ENCODE peak calls at places on chromosomes 5 and 9, in ten cellular contexts. One of them, this sample, is unnamed. For H3K4me1, the result is how much of the 10 kb centered on the place peaks cover.

GRCh38 chr5:138661342-138661975 is 86.3 kb upstream of the HSPA9 start:
- DNase-seq in gastrocnemius medialis: no peak
- DNase-seq in kidney: peak
- DNase-seq in MM.1S: no peak
- DNase-seq in Peyer's patch: no peak
- DNase-seq in lung: no peak
- DNase-seq in upper lobe of right lung: no peak
- DNase-seq in PC-3: no peak
- DNase-seq in vagina: no peak
- DNase-seq in endodermal cell: no peak
- DNase-seq in this sample: no peak

GRCh38 chr5:113489299-113489698 is 1.0 kb upstream of the MCC start:
- DNase-seq in vagina: no peak
- DNase-seq in MM.1S: peak
- DNase-seq in endodermal cell: no peak
- DNase-seq in upper lobe of right lung: no peak
- DNase-seq in kidney: no peak
- DNase-seq in PC-3: peak
- DNase-seq in Peyer's patch: no peak
- DNase-seq in gastrocnemius medialis: peak
- DNase-seq in lung: peak
- DNase-seq in this sample: no peak

GRCh38 chr5:144092510-144092909 is 77.9 kb downstream of the YIPF5 start:
- DNase-seq in lung: no peak
- DNase-seq in Peyer's patch: no peak
- DNase-seq in vagina: no peak
- DNase-seq in MM.1S: no peak
- DNase-seq in gastrocnemius medialis: no peak
- DNase-seq in upper lobe of right lung: no peak
- DNase-seq in kidney: no peak
- DNase-seq in PC-3: peak
- DNase-seq in endodermal cell: no peak
- DNase-seq in this sample: no peak

GRCh38 chr5:1174122-1174936 is 27.1 kb upstream of the SLC6A19 start:
- DNase-seq in endodermal cell: peak
- DNase-seq in upper lobe of right lung: peak
- DNase-seq in gastrocnemius medialis: peak
- DNase-seq in kidney: peak
- DNase-seq in vagina: no peak
- DNase-seq in MM.1S: peak
- DNase-seq in Peyer's patch: no peak
- DNase-seq in lung: peak
- DNase-seq in PC-3: peak
- DNase-seq in this sample: peak

GRCh38 chr9:88198346-88198807 is 60.1 kb upstream of the SPATA31C2 start:
- DNase-seq in endodermal cell: no peak
- DNase-seq in MM.1S: no peak
- DNase-seq in upper lobe of right lung: no peak
- DNase-seq in kidney: no peak
- DNase-seq in Peyer's patch: no peak
- DNase-seq in lung: no peak
- DNase-seq in vagina: no peak
- DNase-seq in gastrocnemius medialis: no peak
- DNase-seq in PC-3: peak
- DNase-seq in this sample: no peak

GRCh38 chr5:133707629-133708028 is 95.3 kb upstream of the FSTL4 start:
- DNase-seq in MM.1S: no peak
- DNase-seq in kidney: no peak
- DNase-seq in vagina: peak
- DNase-seq in PC-3: no peak
- DNase-seq in lung: no peak
- DNase-seq in endodermal cell: peak
- DNase-seq in gastrocnemius medialis: no peak
- DNase-seq in Peyer's patch: no peak
- DNase-seq in upper lobe of right lung: no peak
- DNase-seq in this sample: no peak

GRCh38 chr5:156201793-156202388 is 125.1 kb upstream of the SGCD start:
- DNase-seq in endodermal cell: no peak
- DNase-seq in lung: no peak
- DNase-seq in gastrocnemius medialis: no peak
- DNase-seq in kidney: no peak
- DNase-seq in PC-3: no peak
- DNase-seq in MM.1S: no peak
- DNase-seq in Peyer's patch: no peak
- DNase-seq in upper lobe of right lung: no peak
- DNase-seq in vagina: no peak
- DNase-seq in this sample: peak

GRCh38 chr5:118247468-118247867 is 740.9 kb downstream of the DTWD2 start:
- DNase-seq in gastrocnemius medialis: no peak
- DNase-seq in PC-3: no peak
- DNase-seq in upper lobe of right lung: no peak
- DNase-seq in vagina: no peak
- DNase-seq in MM.1S: peak
- DNase-seq in Peyer's patch: no peak
- DNase-seq in lung: no peak
- DNase-seq in endodermal cell: no peak
- DNase-seq in kidney: no peak
- DNase-seq in this sample: no peak

GRCh38 chr5:39906146-39906545 is 481.4 kb upstream of the DAB2 start:
- DNase-seq in endodermal cell: no peak
- DNase-seq in kidney: no peak
- DNase-seq in PC-3: peak
- DNase-seq in Peyer's patch: no peak
- DNase-seq in lung: no peak
- DNase-seq in vagina: no peak
- DNase-seq in gastrocnemius medialis: no peak
- DNase-seq in upper lobe of right lung: no peak
- DNase-seq in MM.1S: peak
- DNase-seq in this sample: no peak

GRCh38 chr5:103117471-103117991 is 2.4 kb downstream of the GIN1 start:
- DNase-seq in gastrocnemius medialis: no peak
- DNase-seq in Peyer's patch: no peak
- DNase-seq in lung: no peak
- DNase-seq in PC-3: no peak
- DNase-seq in MM.1S: peak
- DNase-seq in upper lobe of right lung: no peak
- DNase-seq in kidney: no peak
- DNase-seq in vagina: no peak
- DNase-seq in endodermal cell: no peak
- DNase-seq in this sample: no peak

GRCh38 chr5:93395891-93396465 is 185.0 kb downstream of the NR2F1-AS1 start:
- DNase-seq in endodermal cell: no peak
- DNase-seq in gastrocnemius medialis: no peak
- DNase-seq in kidney: no peak
- DNase-seq in PC-3: no peak
- DNase-seq in lung: no peak
- DNase-seq in Peyer's patch: no peak
- DNase-seq in vagina: no peak
- DNase-seq in MM.1S: no peak
- DNase-seq in upper lobe of right lung: no peak
- DNase-seq in this sample: no peak

DNA sequence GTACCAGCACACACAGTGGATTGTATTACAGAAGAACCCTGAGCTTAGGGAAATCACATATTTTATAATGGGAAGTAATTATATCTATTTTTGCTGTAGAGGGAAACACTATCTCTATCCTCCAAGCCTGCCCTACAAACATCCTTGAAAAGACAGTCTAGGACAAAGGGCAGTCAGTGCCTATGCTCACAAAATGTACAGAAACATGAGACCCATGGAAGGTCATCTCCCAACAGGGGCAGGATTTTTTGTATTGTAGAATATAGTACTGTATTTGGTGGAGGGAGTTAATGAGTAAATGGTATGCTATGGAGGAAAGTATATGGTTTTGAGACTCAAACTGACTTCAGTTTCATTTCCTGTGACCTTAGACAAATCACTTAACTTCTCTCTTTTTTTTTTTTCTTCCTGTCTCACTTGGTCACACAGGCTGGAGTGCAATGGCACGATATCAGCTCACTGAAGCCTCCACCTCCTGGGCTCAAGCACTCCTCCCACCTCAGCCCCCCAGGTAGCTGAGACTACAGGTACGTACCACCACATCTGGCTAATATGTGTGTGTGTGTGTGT is 5.8 kb upstream of the RAB14 start:
- DNase-seq in upper lobe of right lung: no peak
- DNase-seq in gastrocnemius medialis: no peak
- DNase-seq in PC-3: no peak
- DNase-seq in vagina: no peak
- DNase-seq in MM.1S: peak
- DNase-seq in endodermal cell: no peak
- DNase-seq in Peyer's patch: peak
- DNase-seq in kidney: no peak
- DNase-seq in lung: no peak
- DNase-seq in this sample: no peak
- H3K4me3 ChIP-seq in upper lobe of right lung: no peak
- H3K4me3 ChIP-seq in gastrocnemius medialis: no peak
- H3K4me3 ChIP-seq in PC-3: no peak
- H3K4me3 ChIP-seq in vagina: no peak
- H3K4me3 ChIP-seq in MM.1S: no peak
- H3K4me3 ChIP-seq in endodermal cell: no peak
- H3K4me3 ChIP-seq in Peyer's patch: no peak
- H3K4me3 ChIP-seq in kidney: no peak
- H3K4me3 ChIP-seq in lung: no peak
- H3K4me3 ChIP-seq in this sample: no peak

GRCh38 chr5:148973455-148973854 is 89.4 kb downstream of the SH3TC2 start:
- DNase-seq in Peyer's patch: no peak
- DNase-seq in lung: no peak
- DNase-seq in kidney: no peak
- DNase-seq in vagina: no peak
- DNase-seq in endodermal cell: no peak
- DNase-seq in MM.1S: no peak
- DNase-seq in PC-3: peak
- DNase-seq in upper lobe of right lung: no peak
- DNase-seq in gastrocnemius medialis: no peak
- DNase-seq in this sample: no peak
- H3K4me1 ChIP-seq in Peyer's patch: under half
- H3K4me1 ChIP-seq in lung: under half
- H3K4me1 ChIP-seq in kidney: under half
- H3K4me1 ChIP-seq in vagina: under half
- H3K4me1 ChIP-seq in endodermal cell: under half
- H3K4me1 ChIP-seq in MM.1S: under half
- H3K4me1 ChIP-seq in PC-3: half or more
- H3K4me1 ChIP-seq in upper lobe of right lung: under half
- H3K4me1 ChIP-seq in gastrocnemius medialis: half or more
- H3K4me1 ChIP-seq in this sample: under half

GRCh38 chr9:137387891-137388560 is 34.9 kb downstream of the EXD3 start:
- DNase-seq in gastrocnemius medialis: no peak
- DNase-seq in kidney: peak
- DNase-seq in vagina: no peak
- DNase-seq in PC-3: no peak
- DNase-seq in upper lobe of right lung: no peak
- DNase-seq in endodermal cell: no peak
- DNase-seq in MM.1S: no peak
- DNase-seq in Peyer's patch: no peak
- DNase-seq in lung: no peak
- DNase-seq in this sample: no peak
- H3K27ac ChIP-seq in gastrocnemius medialis: peak
- H3K27ac ChIP-seq in kidney: peak
- H3K27ac ChIP-seq in vagina: peak
- H3K27ac ChIP-seq in PC-3: no peak
- H3K27ac ChIP-seq in upper lobe of right lung: peak
- H3K27ac ChIP-seq in endodermal cell: peak
- H3K27ac ChIP-seq in MM.1S: no peak
- H3K27ac ChIP-seq in Peyer's patch: peak
- H3K27ac ChIP-seq in lung: peak
- H3K27ac ChIP-seq in this sample: no peak

GRCh38 chr9:117745598-117745997 is 41.4 kb downstream of the TLR4 start:
- DNase-seq in Peyer's patch: no peak
- DNase-seq in kidney: no peak
- DNase-seq in upper lobe of right lung: no peak
- DNase-seq in PC-3: no peak
- DNase-seq in lung: no peak
- DNase-seq in endodermal cell: no peak
- DNase-seq in vagina: no peak
- DNase-seq in gastrocnemius medialis: no peak
- DNase-seq in MM.1S: no peak
- DNase-seq in this sample: no peak

GRCh38 chr9:117744390-117744789 is 40.2 kb downstream of the TLR4 start:
- DNase-seq in PC-3: no peak
- DNase-seq in endodermal cell: no peak
- DNase-seq in kidney: no peak
- DNase-seq in MM.1S: no peak
- DNase-seq in gastrocnemius medialis: no peak
- DNase-seq in upper lobe of right lung: no peak
- DNase-seq in lung: no peak
- DNase-seq in vagina: no peak
- DNase-seq in Peyer's patch: no peak
- DNase-seq in this sample: no peak

GRCh38 chr9:117746263-117746662 is 42.1 kb downstream of the TLR4 start:
- DNase-seq in kidney: no peak
- DNase-seq in gastrocnemius medialis: no peak
- DNase-seq in MM.1S: no peak
- DNase-seq in Peyer's patch: no peak
- DNase-seq in PC-3: no peak
- DNase-seq in endodermal cell: no peak
- DNase-seq in vagina: no peak
- DNase-seq in upper lobe of right lung: no peak
- DNase-seq in lung: no peak
- DNase-seq in this sample: no peak

GRCh38 chr9:117747571-117747970 is 43.4 kb downstream of the TLR4 start:
- DNase-seq in gastrocnemius medialis: no peak
- DNase-seq in kidney: no peak
- DNase-seq in upper lobe of right lung: no peak
- DNase-seq in endodermal cell: no peak
- DNase-seq in Peyer's patch: no peak
- DNase-seq in vagina: no peak
- DNase-seq in PC-3: no peak
- DNase-seq in lung: no peak
- DNase-seq in MM.1S: no peak
- DNase-seq in this sample: no peak

DNA sequence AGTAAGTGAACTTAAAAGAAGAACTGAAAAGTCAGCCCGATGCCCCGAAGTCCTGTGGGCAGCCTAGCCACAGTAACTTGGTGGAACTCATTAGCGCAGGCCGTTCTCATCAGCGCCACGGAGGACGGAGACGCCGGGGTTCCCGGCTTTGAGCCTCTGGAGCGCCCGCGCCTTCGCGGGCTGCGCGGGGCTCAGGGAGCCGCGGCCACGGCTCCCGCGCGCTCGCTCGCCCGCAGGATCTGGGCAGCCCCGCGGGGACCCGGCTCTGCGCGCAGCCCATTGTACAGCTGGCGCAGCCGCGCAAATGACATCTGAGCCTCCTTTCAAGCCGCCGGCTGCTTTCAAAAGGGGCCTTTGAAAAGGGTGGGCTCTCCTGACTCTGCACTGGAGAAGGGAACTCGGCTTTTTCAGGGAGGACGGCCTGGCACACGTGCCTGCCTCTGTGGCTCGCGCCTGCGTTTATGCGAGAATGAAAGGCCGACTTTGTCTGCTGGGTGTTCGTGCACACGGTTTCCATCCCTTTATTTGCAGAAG is 40.7 kb downstream of the TLR4 start:
- DNase-seq in MM.1S: no peak
- DNase-seq in kidney: no peak
- DNase-seq in endodermal cell: no peak
- DNase-seq in vagina: no peak
- DNase-seq in gastrocnemius medialis: no peak
- DNase-seq in upper lobe of right lung: peak
- DNase-seq in lung: no peak
- DNase-seq in Peyer's patch: no peak
- DNase-seq in PC-3: no peak
- DNase-seq in this sample: peak
- H3K4me3 ChIP-seq in MM.1S: no peak
- H3K4me3 ChIP-seq in kidney: no peak
- H3K4me3 ChIP-seq in endodermal cell: peak
- H3K4me3 ChIP-seq in vagina: peak
- H3K4me3 ChIP-seq in gastrocnemius medialis: peak
- H3K4me3 ChIP-seq in upper lobe of right lung: peak
- H3K4me3 ChIP-seq in lung: no peak
- H3K4me3 ChIP-seq in Peyer's patch: no peak
- H3K4me3 ChIP-seq in PC-3: no peak
- H3K4me3 ChIP-seq in this sample: peak

GRCh38 chr5:76422175-76422574 is 19.1 kb downstream of the IQGAP2 start:
- DNase-seq in MM.1S: no peak
- DNase-seq in kidney: no peak
- DNase-seq in vagina: no peak
- DNase-seq in Peyer's patch: no peak
- DNase-seq in upper lobe of right lung: no peak
- DNase-seq in gastrocnemius medialis: no peak
- DNase-seq in lung: no peak
- DNase-seq in endodermal cell: no peak
- DNase-seq in PC-3: no peak
- DNase-seq in this sample: no peak
- H3K4me1 ChIP-seq in MM.1S: under half
- H3K4me1 ChIP-seq in kidney: under half
- H3K4me1 ChIP-seq in vagina: under half
- H3K4me1 ChIP-seq in Peyer's patch: under half
- H3K4me1 ChIP-seq in upper lobe of right lung: under half
- H3K4me1 ChIP-seq in gastrocnemius medialis: under half
- H3K4me1 ChIP-seq in lung: under half
- H3K4me1 ChIP-seq in endodermal cell: under half
- H3K4me1 ChIP-seq in PC-3: under half
- H3K4me1 ChIP-seq in this sample: under half

This sample was measured in aorta.